ENCODE peak calls at places on chromosomes 6 and 20, in four cellular contexts. J is fibroblast of the aortic adventitia; Y is PC-3; N is activated CD4-positive, CD25-positive, alpha-beta regulatory T cell treated with anti-CD3 and anti-CD28 coated beads, Interleukin-2, amount 50 U/mL, for 72 hours. K is an unnamed sample.

GRCh38 chr20:32474967-32475819 is 109.9 kb downstream of the NOL4L start:
- DNase-seq in J (peak), Y (peak), N (no peak), K (peak)

GRCh38 chr6:71768356-71768755 is 118.0 kb upstream of the RIMS1 start:
- DNase-seq in J (no peak), Y (no peak), N (no peak), K (no peak)

GRCh38 chr20:688809-689208 is 13.2 kb upstream of the SCRT2 start:
- DNase-seq in J (no peak), Y (no peak), N (no peak), K (no peak)

GRCh38 chr6:157954150-157955117 is 27.2 kb upstream of the SYNJ2 start:
- DNase-seq in J (peak), Y (peak), N (no peak), K (peak)

GRCh38 chr6:12719017-12719416 is 2.5 kb downstream of the PHACTR1 start:
- DNase-seq in J (no peak), Y (no peak), N (no peak), K (no peak)

GRCh38 chr6:45667265-45667664 is 289.5 kb upstream of the SUPT3H start:
- DNase-seq in J (no peak), Y (no peak), N (no peak), K (no peak)

GRCh38 chr20:14418441-14418840 is 81.0 kb upstream of the FLRT3 start:
- DNase-seq in J (peak), Y (no peak), N (no peak), K (no peak)

GRCh38 chr20:25316506-25317190 is 68.8 kb downstream of the PYGB start:
- DNase-seq in J (no peak), Y (no peak), N (no peak), K (peak)

GRCh38 chr6:1176595-1176994 is 135.3 kb upstream of the FOXQ1 start:
- DNase-seq in J (no peak), Y (no peak), N (no peak), K (no peak)

GRCh38 chr6:159777240-159777904 is 12.0 kb downstream of the TCP1 start:
- DNase-seq in J (no peak), Y (no peak), N (no peak), K (no peak)

GRCh38 chr6:117908246-117909107 is 1.4 kb downstream of the SLC35F1 start:
- DNase-seq in J (no peak), Y (no peak), N (no peak), K (no peak)

GRCh38 chr6:11762782-11763459 is 15.7 kb downstream of the ADTRP start:
- DNase-seq in J (peak), Y (peak), N (no peak), K (no peak)

GRCh38 chr6:169420912-169421543 is 167.4 kb upstream of the THBS2 start:
- DNase-seq in J (no peak), Y (no peak), N (no peak), K (peak)

GRCh38 chr20:33835773-33836172 is 24.6 kb downstream of the CHMP4B start:
- DNase-seq in J (peak), Y (no peak), N (no peak), K (no peak)

GRCh38 chr20:2752631-2753455 is 47.6 kb downstream of the CPXM1 start:
- DNase-seq in J (peak), Y (peak), N (peak), K (no peak)

GRCh38 chr6:35718354-35718695 is 18.5 kb upstream of the ARMC12 start:
- DNase-seq in J (no peak), Y (no peak), N (no peak), K (no peak)

GRCh38 chr20:23749746-23750145 is 989 bp downstream of the CST1 start:
- DNase-seq in J (no peak), Y (no peak), N (no peak), K (no peak)

GRCh38 chr20:38221041-38221589 is 39.4 kb downstream of the KIAA1755 start:
- DNase-seq in J (peak), Y (peak), N (peak), K (peak)

GRCh38 chr6:108651781-108652227 is 91.1 kb downstream of the FOXO3 start:
- DNase-seq in J (peak), Y (peak), N (no peak), K (no peak)

GRCh38 chr20:34515484-34516037 is 661 bp upstream of the DYNLRB1 start:
- DNase-seq in J (no peak), Y (peak), N (peak), K (peak)

GRCh38 chr6:157822221-157823000 is 635 bp upstream of the SNX9 start:
- DNase-seq in J (no peak), Y (no peak), N (no peak), K (no peak)

GRCh38 chr6:130810307-130811030 is 16.7 kb upstream of the SMLR1 start:
- DNase-seq in J (peak), Y (no peak), N (no peak), K (no peak)

GRCh38 chr20:57760698-57761412 is 51.0 kb upstream of the PMEPA1 start:
- DNase-seq in J (no peak), Y (peak), N (no peak), K (no peak)

GRCh38 chr6:111361648-111362047 is 121.4 kb downstream of the REV3L start:
- DNase-seq in J (peak), Y (peak), N (no peak), K (no peak)

K was measured in stomach.